ENCODE peak calls at places on chromosome 2, in eight cellular contexts. One of them, this sample, is unnamed.
A peak's percentile ranks its signal among the peaks of the same experiment; 100 is the strongest.

GRCh38 chr2:26754972-26755670 is 9.0 kb upstream of the SLC35F6 start:
- DNase-seq in NAMALWA: peak; percentile 26
- DNase-seq in T follicular helper cell: no peak
- DNase-seq in astrocyte: no peak
- DNase-seq in cortex of kidney: no peak
- DNase-seq in neural crest cell: no peak
- DNase-seq in Caki2: peak; percentile 75
- DNase-seq in M059J: no peak
- DNase-seq in this sample: no peak

GRCh38 chr2:172701250-172701649 is 34.4 kb upstream of the RAPGEF4 start:
- DNase-seq in NAMALWA: no peak
- DNase-seq in T follicular helper cell: no peak
- DNase-seq in astrocyte: peak; percentile 86
- DNase-seq in cortex of kidney: no peak
- DNase-seq in neural crest cell: no peak
- DNase-seq in Caki2: no peak
- DNase-seq in M059J: peak; percentile 93
- DNase-seq in this sample: no peak

GRCh38 chr2:139652385-139652784 is 872.2 kb upstream of the NXPH2 start:
- DNase-seq in NAMALWA: no peak
- DNase-seq in T follicular helper cell: no peak
- DNase-seq in astrocyte: no peak
- DNase-seq in cortex of kidney: no peak
- DNase-seq in neural crest cell: no peak
- DNase-seq in Caki2: no peak
- DNase-seq in M059J: no peak
- DNase-seq in this sample: no peak

GRCh38 chr2:143300531-143300930 is 171.3 kb downstream of the ARHGAP15 start:
- DNase-seq in NAMALWA: no peak
- DNase-seq in T follicular helper cell: no peak
- DNase-seq in astrocyte: peak; percentile 10
- DNase-seq in cortex of kidney: no peak
- DNase-seq in neural crest cell: no peak
- DNase-seq in Caki2: no peak
- DNase-seq in M059J: no peak
- DNase-seq in this sample: no peak

GRCh38 chr2:223306371-223306770 is 254.4 kb downstream of the KCNE4 start:
- DNase-seq in NAMALWA: peak; percentile 50
- DNase-seq in T follicular helper cell: no peak
- DNase-seq in astrocyte: no peak
- DNase-seq in cortex of kidney: no peak
- DNase-seq in neural crest cell: no peak
- DNase-seq in Caki2: peak; percentile 20
- DNase-seq in M059J: peak; percentile 27
- DNase-seq in this sample: no peak

GRCh38 chr2:23606968-23607367 is 222.0 kb downstream of the KLHL29 start:
- DNase-seq in NAMALWA: no peak
- DNase-seq in T follicular helper cell: no peak
- DNase-seq in astrocyte: peak; percentile 73
- DNase-seq in cortex of kidney: no peak
- DNase-seq in neural crest cell: no peak
- DNase-seq in Caki2: no peak
- DNase-seq in M059J: peak; percentile 78
- DNase-seq in this sample: no peak

GRCh38 chr2:169818241-169818640 is 6.5 kb downstream of the METTL5 start:
- DNase-seq in NAMALWA: no peak
- DNase-seq in T follicular helper cell: no peak
- DNase-seq in astrocyte: no peak
- DNase-seq in cortex of kidney: no peak
- DNase-seq in neural crest cell: no peak
- DNase-seq in Caki2: no peak
- DNase-seq in M059J: peak; percentile 31
- DNase-seq in this sample: no peak

GRCh38 chr2:74982581-74982980 is 24.1 kb downstream of the POLE4 start:
- DNase-seq in NAMALWA: peak; percentile 14
- DNase-seq in T follicular helper cell: no peak
- DNase-seq in astrocyte: no peak
- DNase-seq in cortex of kidney: no peak
- DNase-seq in neural crest cell: no peak
- DNase-seq in Caki2: no peak
- DNase-seq in M059J: peak; percentile 65
- DNase-seq in this sample: no peak

GRCh38 chr2:36507408-36507812 is 90.6 kb downstream of the FEZ2 start:
- DNase-seq in NAMALWA: peak; percentile 59
- DNase-seq in T follicular helper cell: no peak
- DNase-seq in astrocyte: no peak
- DNase-seq in cortex of kidney: no peak
- DNase-seq in neural crest cell: peak; percentile 30
- DNase-seq in Caki2: peak; percentile 41
- DNase-seq in M059J: peak; percentile 69
- DNase-seq in this sample: no peak

GRCh38 chr2:76599732-76600368 is 889.1 kb upstream of the GCFC2 start:
- DNase-seq in NAMALWA: peak; percentile 94
- DNase-seq in T follicular helper cell: no peak
- DNase-seq in astrocyte: peak; percentile 42
- DNase-seq in cortex of kidney: no peak
- DNase-seq in neural crest cell: peak; percentile 41
- DNase-seq in Caki2: peak; percentile 76
- DNase-seq in M059J: peak; percentile 52
- DNase-seq in this sample: no peak

GRCh38 chr2:55901941-55902340 is 21.6 kb downstream of the EFEMP1 start:
- DNase-seq in NAMALWA: no peak
- DNase-seq in T follicular helper cell: no peak
- DNase-seq in astrocyte: peak; percentile 94
- DNase-seq in cortex of kidney: no peak
- DNase-seq in neural crest cell: no peak
- DNase-seq in Caki2: peak; percentile 87
- DNase-seq in M059J: peak; percentile 71
- DNase-seq in this sample: no peak